ENCODE peak calls at places on chromosomes 11 and 22, in seven cellular contexts. U, G, Z, S, K, P and L are unnamed samples.

GRCh38 chr11:8056810-8057463 is 24.1 kb upstream of the TUB start:
- DNase-seq in U (no peak), G (no peak), Z (no peak), S (no peak), K (no peak), P (peak; percentile 36), L (no peak)

GRCh38 chr11:39668640-39669039 is 1790.8 kb downstream of the LRRC4C start:
- DNase-seq in U (no peak), G (no peak), Z (no peak), S (no peak), K (no peak), P (no peak), L (no peak)

GRCh38 chr11:130786987-130787688 is 129.1 kb downstream of the SNX19 start:
- DNase-seq in U (no peak), G (no peak), Z (no peak), S (no peak), K (no peak), P (no peak), L (no peak)

GRCh38 chr11:109015283-109015682 is 350.4 kb downstream of the DDX10 start:
- DNase-seq in U (no peak), G (no peak), Z (no peak), S (no peak), K (no peak), P (no peak), L (no peak)

GRCh38 chr11:31768744-31769143 is 42.4 kb downstream of the PAX6 start:
- DNase-seq in U (no peak), G (no peak), Z (no peak), S (no peak), K (no peak), P (no peak), L (no peak)

GRCh38 chr11:103529217-103529684 is 420.0 kb downstream of the DYNC2H1 start:
- DNase-seq in U (no peak), G (no peak), Z (no peak), S (no peak), K (no peak), P (no peak), L (no peak)

GRCh38 chr11:35664977-35665441 is 2.4 kb downstream of the TRIM44 start:
- DNase-seq in U (no peak), G (no peak), Z (no peak), S (no peak), K (no peak), P (no peak), L (no peak)

GRCh38 chr11:2848497-2848896 is 37.1 kb downstream of the CDKN1C start:
- DNase-seq in U (no peak), G (no peak), Z (no peak), S (no peak), K (no peak), P (no peak), L (no peak)

GRCh38 chr11:108965602-108966001 is 300.7 kb downstream of the DDX10 start:
- DNase-seq in U (no peak), G (no peak), Z (no peak), S (no peak), K (no peak), P (no peak), L (no peak)

GRCh38 chr11:47607380-47607779 is 13.2 kb upstream of the C1QTNF4 start:
- DNase-seq in U (no peak), G (no peak), Z (no peak), S (no peak), K (no peak), P (no peak), L (no peak)

GRCh38 chr22:47038206-47038835 is 275.9 kb downstream of the TBC1D22A start:
- DNase-seq in U (no peak), G (no peak), Z (no peak), S (no peak), K (no peak), P (no peak), L (no peak)

GRCh38 chr11:19345848-19346681 is 105.3 kb upstream of the E2F8 start:
- DNase-seq in U (no peak), G (no peak), Z (peak; percentile 19), S (no peak), K (no peak), P (peak; percentile 58), L (peak; percentile 84)

GRCh38 chr11:11810764-11811726 is 30.7 kb upstream of the USP47 start:
- DNase-seq in U (no peak), G (peak; percentile 85), Z (peak; percentile 97), S (no peak), K (no peak), P (peak; percentile 84), L (no peak)

GRCh38 chr11:100632970-100633452 is 54.1 kb upstream of the ARHGAP42 start:
- DNase-seq in U (peak; percentile 10), G (no peak), Z (no peak), S (no peak), K (no peak), P (no peak), L (no peak)

GRCh38 chr11:29200776-29201574 is 815.9 kb downstream of the KCNA4 start:
- DNase-seq in U (no peak), G (no peak), Z (no peak), S (no peak), K (no peak), P (no peak), L (no peak)

GRCh38 chr11:94613120-94613519 is 46.0 kb downstream of the PIWIL4 start:
- DNase-seq in U (no peak), G (no peak), Z (no peak), S (no peak), K (no peak), P (no peak), L (no peak)

GRCh38 chr11:119607726-119608125 is 121.3 kb downstream of the NECTIN1 start:
- DNase-seq in U (no peak), G (no peak), Z (no peak), S (no peak), K (no peak), P (no peak), L (no peak)

GRCh38 chr11:59999732-60000131 is 17.2 kb upstream of the OOSP4B start:
- DNase-seq in U (no peak), G (no peak), Z (no peak), S (no peak), K (no peak), P (no peak), L (no peak)

GRCh38 chr11:120667281-120667680 is 155.7 kb downstream of the GRIK4 start:
- DNase-seq in U (no peak), G (no peak), Z (no peak), S (no peak), K (no peak), P (no peak), L (no peak)

GRCh38 chr11:62391642-62392425 is 27.0 kb upstream of the SCGB1A1 start:
- DNase-seq in U (no peak), G (no peak), Z (peak; percentile 13), S (no peak), K (no peak), P (no peak), L (no peak)

GRCh38 chr11:67576742-67577475 is 6.7 kb upstream of the GSTP1 start:
- DNase-seq in U (no peak), G (no peak), Z (peak; percentile 50), S (no peak), K (no peak), P (no peak), L (peak; percentile 33)
- TF ChIP-seq YY1 in U (no peak), G (no peak), Z (no peak), S (no peak), K (no peak), P (no peak), L (no peak)

DNA sequence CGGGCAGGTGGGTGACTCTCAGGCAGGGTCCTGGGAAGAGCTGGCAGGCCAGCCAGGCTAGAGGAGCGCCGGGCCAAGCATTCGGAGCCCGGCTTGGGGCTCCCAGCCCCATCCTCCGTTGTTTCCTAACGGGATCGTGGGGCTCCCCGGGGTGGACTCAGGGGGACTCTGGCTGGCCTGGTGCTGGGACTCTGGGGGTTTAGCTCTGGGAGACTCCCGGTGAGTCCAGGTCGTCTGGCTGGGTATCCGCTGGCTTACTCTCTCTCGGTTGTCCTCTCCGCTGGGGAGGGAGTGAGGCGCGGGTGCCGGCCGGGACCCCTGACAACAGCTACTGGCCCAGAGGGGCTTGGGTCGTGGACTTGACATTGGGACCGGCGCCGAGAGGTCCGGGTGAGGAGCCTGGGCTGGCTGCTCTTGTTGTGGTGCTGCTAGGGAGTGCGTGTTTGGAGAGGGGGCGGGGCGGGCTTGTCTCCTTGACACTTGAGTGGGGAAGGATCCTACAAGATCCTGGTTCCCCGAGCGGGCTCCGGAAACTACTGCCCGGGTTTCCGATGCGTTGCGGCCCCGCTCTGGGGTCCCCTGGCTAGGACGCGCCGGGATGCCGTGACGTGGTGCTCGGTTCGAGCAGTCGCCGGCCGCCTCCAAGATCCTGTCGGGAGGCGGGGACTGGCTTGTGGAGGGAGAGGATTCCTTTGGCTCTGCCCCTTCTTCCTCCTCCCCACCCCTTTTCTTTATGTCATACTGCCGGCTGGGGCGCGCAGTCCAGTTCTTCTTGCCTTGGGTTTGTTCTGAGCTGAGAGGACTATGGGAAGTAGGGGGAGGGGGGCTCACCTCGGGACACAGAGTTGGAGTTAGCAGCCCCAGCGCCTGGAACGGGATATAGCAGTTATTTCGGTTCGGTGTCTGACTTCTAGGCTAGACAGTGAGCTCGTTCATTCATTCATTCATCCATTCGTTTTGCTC is 585 bp downstream of the EMSY start:
- DNase-seq in U (peak; percentile 79), G (peak; percentile 79), Z (peak; percentile 78), S (peak; percentile 78), K (no peak), P (peak; percentile 78), L (peak; percentile 71)
- TF ChIP-seq YY1 in U (no peak), G (peak; percentile 15), Z (no peak), S (no peak), K (no peak), P (no peak), L (no peak)

DNA sequence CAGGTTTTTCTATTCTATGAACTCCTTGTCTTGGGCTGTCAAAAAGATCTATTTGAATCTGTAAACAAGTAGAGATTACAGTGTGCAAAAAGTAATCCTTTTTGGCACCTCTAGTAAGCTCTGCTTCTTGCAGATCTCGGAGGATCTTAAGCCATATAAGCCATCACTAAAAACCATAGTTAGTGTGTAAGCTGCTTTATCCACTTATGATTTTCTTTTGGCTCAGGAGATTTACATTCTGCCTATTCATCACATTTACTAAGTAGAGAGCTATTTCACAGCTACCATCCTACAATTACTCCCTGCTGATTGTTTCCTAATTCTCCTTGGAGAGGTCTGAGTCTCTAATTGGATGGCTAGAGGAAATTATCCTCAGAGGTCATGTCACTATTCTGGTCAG is 385.7 kb downstream of the AASDHPPT start:
- DNase-seq in U (no peak), G (no peak), Z (no peak), S (no peak), K (no peak), P (no peak), L (no peak)
- TF ChIP-seq YY1 in U (no peak), G (no peak), Z (no peak), S (no peak), K (no peak), P (no peak), L (no peak)

DNA sequence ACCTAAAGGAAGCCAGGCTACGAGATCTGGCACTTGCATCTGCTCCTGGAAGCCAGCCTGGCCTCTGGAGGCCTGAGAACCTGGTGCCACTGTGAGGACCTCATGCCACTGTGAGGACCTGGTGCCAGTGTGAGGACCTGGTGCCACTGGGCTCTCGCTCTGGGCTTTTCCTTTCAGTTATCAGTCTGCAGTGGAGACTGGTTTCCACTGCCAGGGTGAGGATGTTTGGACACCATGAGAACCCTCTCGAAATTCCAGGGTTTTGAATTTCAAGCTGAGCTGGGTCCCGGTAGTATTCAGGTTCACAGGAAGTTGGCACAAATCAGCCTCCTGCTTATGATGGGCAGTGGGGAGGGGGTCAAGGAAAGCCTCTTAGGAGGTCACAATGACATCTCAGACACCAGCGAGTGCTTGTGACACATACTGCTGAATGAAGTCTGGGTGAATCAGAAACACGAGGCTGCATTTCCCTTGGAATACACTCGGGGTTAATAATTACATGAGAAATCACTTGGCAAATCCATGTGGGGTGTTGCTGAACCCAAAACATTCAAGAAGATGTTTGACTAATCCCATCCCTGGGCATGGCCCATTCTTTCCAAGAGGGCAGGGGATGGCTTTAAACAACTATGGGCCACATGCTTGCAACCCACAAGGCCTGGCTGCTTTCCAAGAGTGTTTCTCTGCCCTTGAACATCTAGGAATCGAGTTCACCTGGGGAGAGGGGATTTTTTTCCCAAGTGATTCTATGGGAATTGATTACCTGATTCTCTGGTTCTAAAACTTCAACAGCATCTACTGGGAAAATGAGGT is 60.2 kb downstream of the LINC01488 start:
- DNase-seq in U (peak; percentile 34), G (no peak), Z (no peak), S (no peak), K (no peak), P (no peak), L (no peak)
- TF ChIP-seq YY1 in U (no peak), G (no peak), Z (no peak), S (no peak), K (no peak), P (no peak), L (no peak)